ENCODE peak calls at places on chromosomes 3 and 15, in four cellular contexts. One of them, this sample, is unnamed.

GRCh38 chr3:141894524-141895176 is 18.2 kb downstream of the ATP1B3 start:
- DNase-seq in A549: no peak
- DNase-seq in GM13976: no peak
- DNase-seq in endothelial cell: no peak
- DNase-seq in this sample: no peak

GRCh38 chr3:126780666-126781065 is 76.6 kb downstream of the CHCHD6 start:
- DNase-seq in A549: no peak
- DNase-seq in GM13976: no peak
- DNase-seq in endothelial cell: no peak
- DNase-seq in this sample: no peak

GRCh38 chr3:107794664-107795443 is 272.1 kb downstream of the BBX start:
- DNase-seq in A549: no peak
- DNase-seq in GM13976: no peak
- DNase-seq in endothelial cell: no peak
- DNase-seq in this sample: no peak

GRCh38 chr3:196603683-196604082 is 35.2 kb downstream of the FBXO45 start:
- DNase-seq in A549: no peak
- DNase-seq in GM13976: no peak
- DNase-seq in endothelial cell: no peak
- DNase-seq in this sample: no peak

GRCh38 chr3:19898725-19899124 is 35.3 kb downstream of the EFHB start:
- DNase-seq in A549: no peak
- DNase-seq in GM13976: no peak
- DNase-seq in endothelial cell: no peak
- DNase-seq in this sample: no peak

GRCh38 chr3:51568041-51568440 is 29.5 kb downstream of the RAD54L2 start:
- DNase-seq in A549: no peak
- DNase-seq in GM13976: no peak
- DNase-seq in endothelial cell: no peak
- DNase-seq in this sample: no peak

GRCh38 chr3:89372456-89372855 is 265.0 kb downstream of the EPHA3 start:
- DNase-seq in A549: no peak
- DNase-seq in GM13976: no peak
- DNase-seq in endothelial cell: no peak
- DNase-seq in this sample: no peak

GRCh38 chr3:149845570-149846244 is 32.7 kb downstream of the RNF13 start:
- DNase-seq in A549: no peak
- DNase-seq in GM13976: no peak
- DNase-seq in endothelial cell: no peak
- DNase-seq in this sample: no peak

GRCh38 chr3:38137615-38138346 is 680 bp upstream of the MYD88 start:
- DNase-seq in A549: no peak
- DNase-seq in GM13976: peak
- DNase-seq in endothelial cell: peak
- DNase-seq in this sample: peak

GRCh38 chr3:119767936-119768601 is 13.8 kb upstream of the NR1I2 start:
- DNase-seq in A549: no peak
- DNase-seq in GM13976: no peak
- DNase-seq in endothelial cell: no peak
- DNase-seq in this sample: no peak

GRCh38 chr15:71768184-71768583 is 42.2 kb upstream of the NR2E3 start:
- DNase-seq in A549: no peak
- DNase-seq in GM13976: no peak
- DNase-seq in endothelial cell: no peak
- DNase-seq in this sample: no peak

GRCh38 chr3:196741401-196741761 is 1.7 kb downstream of the PAK2 start:
- DNase-seq in A549: no peak
- DNase-seq in GM13976: no peak
- DNase-seq in endothelial cell: no peak
- DNase-seq in this sample: no peak

GRCh38 chr3:32643354-32643753 is 41.6 kb upstream of the CNOT10 start:
- DNase-seq in A549: no peak
- DNase-seq in GM13976: no peak
- DNase-seq in endothelial cell: no peak
- DNase-seq in this sample: no peak

GRCh38 chr3:153144779-153145178 is 17.2 kb upstream of the RAP2B start:
- DNase-seq in A549: no peak
- DNase-seq in GM13976: no peak
- DNase-seq in endothelial cell: no peak
- DNase-seq in this sample: no peak

GRCh38 chr3:141077631-141078030 is 26.5 kb downstream of the SPSB4 start:
- DNase-seq in A549: no peak
- DNase-seq in GM13976: no peak
- DNase-seq in endothelial cell: no peak
- DNase-seq in this sample: no peak

GRCh38 chr15:58524247-58524646 is 92.5 kb downstream of the LIPC start:
- DNase-seq in A549: no peak
- DNase-seq in GM13976: no peak
- DNase-seq in endothelial cell: no peak
- DNase-seq in this sample: no peak

GRCh38 chr15:53469422-53469821 is 290.0 kb downstream of the WDR72 start:
- DNase-seq in A549: no peak
- DNase-seq in GM13976: no peak
- DNase-seq in endothelial cell: no peak
- DNase-seq in this sample: no peak

GRCh38 chr3:160226740-160227048 is 1.5 kb downstream of the C3orf80 start:
- DNase-seq in A549: no peak
- DNase-seq in GM13976: no peak
- DNase-seq in endothelial cell: no peak
- DNase-seq in this sample: no peak

GRCh38 chr3:148932976-148933375 is 58.4 kb upstream of the GYG1 start:
- DNase-seq in A549: no peak
- DNase-seq in GM13976: no peak
- DNase-seq in endothelial cell: no peak
- DNase-seq in this sample: no peak

GRCh38 chr15:55993111-55993803 is at the start of gene NEDD4:
- DNase-seq in A549: peak
- DNase-seq in GM13976: peak
- DNase-seq in endothelial cell: peak
- DNase-seq in this sample: peak
- TF ChIP-seq CTCF in A549: peak
- TF ChIP-seq CTCF in GM13976: peak
- TF ChIP-seq CTCF in endothelial cell: peak
- TF ChIP-seq CTCF in this sample: peak

GRCh38 chr15:47991376-47991775 is 129.4 kb upstream of the SLC24A5 start:
- DNase-seq in A549: no peak
- DNase-seq in GM13976: no peak
- DNase-seq in endothelial cell: no peak
- DNase-seq in this sample: no peak
- TF ChIP-seq CTCF in A549: no peak
- TF ChIP-seq CTCF in GM13976: no peak
- TF ChIP-seq CTCF in endothelial cell: no peak
- TF ChIP-seq CTCF in this sample: no peak

GRCh38 chr3:197802505-197803459 is 11.7 kb downstream of the LRCH3 start:
- DNase-seq in A549: no peak
- DNase-seq in GM13976: no peak
- DNase-seq in endothelial cell: no peak
- DNase-seq in this sample: no peak

GRCh38 chr3:197796087-197796486 is 5.0 kb downstream of the LRCH3 start:
- DNase-seq in A549: no peak
- DNase-seq in GM13976: no peak
- DNase-seq in endothelial cell: no peak
- DNase-seq in this sample: no peak

GRCh38 chr3:197798863-197799262 is 7.8 kb downstream of the LRCH3 start:
- DNase-seq in A549: no peak
- DNase-seq in GM13976: peak
- DNase-seq in endothelial cell: no peak
- DNase-seq in this sample: peak

GRCh38 chr3:197800379-197800778 is 9.3 kb downstream of the LRCH3 start:
- DNase-seq in A549: no peak
- DNase-seq in GM13976: no peak
- DNase-seq in endothelial cell: no peak
- DNase-seq in this sample: no peak

DNA sequence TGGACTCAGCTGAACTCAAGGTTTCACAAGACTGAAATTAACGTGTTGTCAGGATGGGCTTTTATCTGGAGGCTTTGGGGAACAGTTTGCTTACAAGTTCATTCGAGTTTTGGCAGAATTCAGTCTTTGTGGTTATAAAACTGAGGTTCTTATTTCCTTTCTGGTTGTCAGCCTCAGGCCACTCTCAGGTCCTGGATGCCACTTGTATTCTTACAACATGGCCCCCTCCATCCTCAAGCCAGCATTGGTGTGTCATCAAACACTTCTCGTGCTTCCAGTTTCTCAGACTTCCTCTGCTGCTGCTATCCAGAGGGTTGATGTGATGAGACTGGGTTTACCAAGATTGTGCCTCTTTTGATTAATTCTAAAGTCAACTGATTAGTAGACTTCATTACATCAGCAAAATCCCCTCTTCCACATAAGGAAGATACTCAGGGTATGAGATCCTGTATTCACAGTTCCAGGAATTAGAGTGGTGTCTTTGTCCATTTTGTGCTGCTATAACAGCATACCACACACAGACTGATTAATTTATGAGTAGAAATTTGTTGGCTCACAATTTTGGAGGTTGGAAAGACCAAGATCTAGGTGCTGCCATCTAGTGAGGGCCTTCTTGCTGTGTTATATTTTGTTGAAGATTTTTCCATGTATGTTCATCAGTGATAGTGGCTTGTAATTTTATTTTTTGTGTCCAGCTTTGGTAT is 10.9 kb downstream of the LRCH3 start:
- DNase-seq in A549: no peak
- DNase-seq in GM13976: no peak
- DNase-seq in endothelial cell: no peak
- DNase-seq in this sample: no peak
- TF ChIP-seq CTCF in A549: peak
- TF ChIP-seq CTCF in GM13976: peak
- TF ChIP-seq CTCF in endothelial cell: peak
- TF ChIP-seq CTCF in this sample: peak

DNA sequence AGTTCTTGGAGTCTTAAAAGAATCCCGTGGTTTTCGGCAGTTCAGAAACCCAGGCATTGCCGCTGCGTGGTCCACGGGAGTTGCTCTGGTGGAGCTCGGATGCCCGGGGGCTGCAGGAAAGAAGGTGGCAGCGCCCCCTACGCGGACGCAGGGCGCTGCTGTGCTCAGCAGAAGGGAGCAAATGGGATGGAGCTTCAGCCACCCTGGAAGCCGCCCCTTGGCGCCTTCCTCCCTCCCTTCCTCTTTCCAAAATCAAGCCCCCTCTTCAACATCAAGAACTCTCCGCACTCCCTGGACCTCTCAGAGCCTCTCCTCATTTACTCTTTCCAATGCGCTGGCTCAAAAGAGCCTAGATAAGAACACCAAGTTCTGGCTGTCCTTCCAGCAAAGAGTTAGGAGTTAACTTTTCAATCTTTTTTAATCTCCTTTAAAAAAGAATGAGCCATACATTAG is 880 bp upstream of the CHRNA7 start:
- DNase-seq in A549: peak
- DNase-seq in GM13976: no peak
- DNase-seq in endothelial cell: peak
- DNase-seq in this sample: no peak
- TF ChIP-seq CTCF in A549: peak
- TF ChIP-seq CTCF in GM13976: no peak
- TF ChIP-seq CTCF in endothelial cell: no peak
- TF ChIP-seq CTCF in this sample: peak

This sample was measured in GM13977.